ENCODE peak calls at places on chromosomes 2 and 18, in nine cellular contexts. I, B, P, H, C, A, R, X and Y are unnamed samples.
A peak's percentile ranks its signal among the peaks of the same experiment; 100 is the strongest.

GRCh38 chr2:88549616-88550292 is 77.5 kb downstream of the EIF2AK3 start:
- DNase-seq in C (peak; percentile 9), P (no peak), A (no peak), X (peak; percentile 85), H (no peak), I (no peak), R (no peak), B (peak; percentile 69), Y (no peak)

GRCh38 chr2:47402805-47403691 is at the start of gene MSH2:
- DNase-seq in P (peak; percentile 96), I (peak; percentile 94), H (peak; percentile 51), B (peak; percentile 95), A (peak; percentile 92), R (peak; percentile 97), X (peak; percentile 98), C (peak; percentile 92), Y (peak; percentile 95)

GRCh38 chr18:36158261-36158867 is 28.7 kb downstream of the ELP2 start:
- DNase-seq in B (no peak), A (peak; percentile 69), P (no peak), H (no peak), R (no peak), I (no peak), X (no peak), C (peak; percentile 10), Y (no peak)

GRCh38 chr2:238868616-238869292 is 20.9 kb downstream of the TWIST2 start:
- DNase-seq in X (peak; percentile 51), A (peak; percentile 74), C (peak; percentile 7), H (peak; percentile 83), R (no peak), B (no peak), I (no peak), P (no peak), Y (no peak)

GRCh38 chr2:162521871-162522655 is 178.1 kb downstream of the GCA start:
- DNase-seq in C (no peak), X (no peak), P (no peak), R (no peak), B (no peak), A (no peak), I (no peak), H (no peak), Y (no peak)

GRCh38 chr2:43044093-43044614 is 182.3 kb downstream of the ZFP36L2 start:
- DNase-seq in I (peak; percentile 45), C (no peak), H (no peak), B (no peak), R (no peak), X (peak; percentile 49), A (no peak), P (no peak), Y (peak; percentile 79)

GRCh38 chr2:150234787-150235512 is 252.5 kb downstream of the RND3 start:
- DNase-seq in R (no peak), C (peak; percentile 41), I (no peak), B (no peak), X (no peak), H (peak; percentile 88), P (no peak), A (peak; percentile 69), Y (no peak)

GRCh38 chr2:176170606-176171005 is 13.5 kb downstream of the HOXD3 start:
- DNase-seq in X (no peak), C (no peak), H (no peak), B (no peak), P (no peak), A (no peak), R (no peak), I (no peak), Y (no peak)

GRCh38 chr2:239649309-239649708 is 248.5 kb upstream of the HDAC4 start:
- DNase-seq in R (no peak), I (no peak), P (no peak), C (no peak), A (no peak), H (no peak), B (no peak), X (no peak), Y (no peak)

GRCh38 chr18:7158201-7158600 is 40.6 kb upstream of the LAMA1 start:
- DNase-seq in B (no peak), P (no peak), C (peak; percentile 62), I (no peak), X (no peak), R (no peak), H (peak; percentile 48), A (peak; percentile 84), Y (no peak)

GRCh38 chr2:160516547-160517365 is 23.1 kb upstream of the RBMS1 start:
- DNase-seq in C (peak; percentile 38), I (no peak), A (no peak), P (no peak), X (no peak), H (no peak), R (peak; percentile 10), B (no peak), Y (no peak)

GRCh38 chr2:208265371-208265806 is 666 bp upstream of the PIKFYVE start:
- DNase-seq in B (peak; percentile 15), C (peak; percentile 58), R (peak; percentile 76), H (no peak), X (peak; percentile 74), I (no peak), P (peak; percentile 63), A (peak; percentile 61), Y (no peak)

GRCh38 chr2:63789318-63790051 is 52.2 kb upstream of the UGP2 start:
- DNase-seq in A (peak; percentile 18), I (no peak), H (no peak), P (no peak), X (no peak), C (no peak), R (no peak), B (no peak), Y (no peak)

GRCh38 chr18:58604301-58604700 is 24.6 kb downstream of the ALPK2 start:
- DNase-seq in A (no peak), B (no peak), X (no peak), I (no peak), P (no peak), R (no peak), H (no peak), C (no peak), Y (no peak)

GRCh38 chr2:33848486-33848885 is 249.4 kb upstream of the FAM98A start:
- DNase-seq in A (no peak), R (no peak), P (no peak), B (no peak), C (peak; percentile 55), H (peak; percentile 49), X (no peak), I (no peak), Y (no peak)

DNA sequence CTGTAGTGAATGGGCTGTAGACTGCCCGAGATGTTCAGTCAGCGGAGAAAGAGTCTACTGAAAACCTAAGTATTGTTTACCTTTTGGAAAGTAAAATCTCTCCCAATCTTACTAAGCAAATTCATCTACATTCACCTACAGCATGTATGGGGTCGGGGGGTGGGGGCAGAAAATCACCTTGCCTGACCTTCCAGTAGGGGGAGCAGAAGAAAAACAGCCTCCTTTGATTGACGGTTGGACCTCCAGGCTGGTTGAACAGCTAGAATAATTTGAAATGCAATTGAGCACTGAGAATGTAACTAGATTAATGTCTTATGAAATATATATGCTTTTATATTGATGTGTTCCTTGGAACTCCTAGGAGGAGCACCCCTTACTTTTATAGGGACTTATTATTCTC is 10.0 kb downstream of the LRATD1 start:
- DNase-seq in P (no peak), C (no peak), I (no peak), X (peak; percentile 65), H (no peak), A (no peak), R (peak; percentile 24), B (peak; percentile 10), Y (no peak)
- TF ChIP-seq CTCF in P (no peak), C (peak; percentile 4), I (no peak), X (peak; percentile 72), H (no peak), A (no peak), R (peak; percentile 27), B (peak; percentile 30), Y (no peak)

DNA sequence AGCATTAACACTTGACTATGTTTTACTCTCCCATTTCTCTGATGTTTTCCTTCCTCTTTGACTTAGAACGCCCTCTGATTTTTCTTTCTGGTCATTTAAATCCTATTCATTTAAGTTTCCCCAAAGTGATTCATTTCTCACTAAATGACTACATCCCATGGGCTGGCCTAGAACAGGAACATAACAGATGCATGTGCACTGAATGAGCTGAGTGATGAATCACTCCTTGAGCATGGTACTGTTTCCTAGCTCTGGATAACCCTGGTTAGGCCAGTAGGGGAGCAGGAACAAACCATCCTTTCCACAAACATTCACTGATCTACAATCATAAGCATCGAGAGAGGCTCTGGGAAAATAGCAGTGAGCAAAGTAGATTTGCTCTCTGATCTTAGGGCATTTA is 221.9 kb upstream of the SETBP1 start:
- DNase-seq in H (peak; percentile 60), P (no peak), C (peak; percentile 93), X (no peak), A (peak; percentile 58), R (no peak), B (no peak), I (no peak), Y (no peak)
- TF ChIP-seq CTCF in H (peak; percentile 35), P (no peak), C (peak; percentile 47), X (peak; percentile 23), A (no peak), R (no peak), B (no peak), I (no peak), Y (peak; percentile 26)

DNA sequence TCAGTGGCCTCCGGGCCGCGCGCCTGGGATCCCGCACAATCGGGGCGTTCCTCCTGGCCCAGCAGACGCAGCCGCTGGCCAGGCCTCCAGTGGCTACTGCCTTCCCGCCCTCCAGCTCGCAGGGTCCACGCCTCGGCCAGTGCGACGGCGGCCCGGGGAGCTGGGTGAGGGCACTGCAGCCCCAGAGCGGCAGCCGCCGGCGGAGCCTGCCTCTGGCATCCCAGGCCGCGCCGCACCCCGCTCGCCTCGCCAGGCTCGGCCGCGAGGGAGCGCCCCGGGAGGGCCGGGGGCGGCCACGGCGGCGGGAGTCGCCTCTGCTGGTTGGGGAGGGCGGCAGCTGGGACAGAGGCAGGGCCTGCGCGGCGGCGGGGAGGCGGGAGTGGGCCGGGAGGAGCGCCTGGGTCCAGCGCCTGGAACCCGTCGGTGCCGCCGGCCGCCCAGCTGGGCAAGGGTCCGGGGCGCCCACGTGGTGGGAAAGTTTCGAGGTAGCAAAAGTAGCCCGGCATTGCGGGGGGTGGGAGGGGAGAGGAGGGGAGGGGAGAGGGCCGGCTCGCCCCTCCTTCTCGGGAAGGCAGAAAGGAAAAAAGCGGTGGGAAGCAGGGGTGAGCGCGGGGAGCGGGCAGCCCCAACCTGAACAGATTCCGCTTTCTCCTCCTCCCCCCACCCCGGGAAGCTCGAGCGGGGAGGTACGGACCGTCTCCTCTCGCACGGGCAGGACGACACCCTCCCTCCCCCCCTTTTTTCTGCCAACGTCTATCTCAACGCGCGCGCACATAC is 1.5 kb upstream of the INHBB start:
- DNase-seq in X (peak; percentile 73), A (no peak), R (no peak), H (no peak), P (peak; percentile 55), C (no peak), I (peak; percentile 51), B (peak; percentile 42), Y (no peak)
- TF ChIP-seq CTCF in X (no peak), A (no peak), R (no peak), H (no peak), P (no peak), C (no peak), I (no peak), B (no peak), Y (peak; percentile 19)

DNA sequence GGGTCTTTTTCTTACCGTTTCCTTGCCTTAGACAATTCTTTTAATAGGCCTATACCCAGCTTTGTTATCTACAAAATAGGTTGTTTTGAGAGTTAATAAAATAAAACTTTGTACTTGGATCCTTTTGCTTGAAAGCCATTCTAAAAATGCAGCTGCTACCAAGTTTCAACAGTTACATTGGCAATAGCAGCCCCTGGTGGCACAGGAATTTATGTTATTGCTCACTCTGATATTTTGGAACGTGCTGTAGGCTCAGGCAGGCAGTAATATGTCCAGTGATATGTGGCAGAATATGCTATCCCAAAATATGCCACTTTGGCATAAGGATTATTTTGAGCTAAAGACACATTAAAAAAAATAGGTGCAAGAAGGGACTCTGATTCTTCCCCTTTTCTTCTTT is 6.7 kb upstream of the COMMD1 start:
- DNase-seq in X (no peak), P (no peak), C (peak; percentile 44), B (no peak), H (no peak), R (peak; percentile 43), A (peak; percentile 43), I (no peak), Y (no peak)
- TF ChIP-seq CTCF in X (peak; percentile 62), P (peak; percentile 32), C (peak; percentile 65), B (no peak), H (peak; percentile 56), R (peak; percentile 54), A (peak; percentile 59), I (peak; percentile 29), Y (peak; percentile 80)